ENCODE peak calls at places on chromosome 1, in four cellular contexts. B is posterior cingulate gyrus; N is stimulated activated CD4-positive, alpha-beta T cell treated with anti-CD3 and anti-CD28 coated beads, Interleukin-12 subunit alpha, Interleukin-12 subunit beta, amount 100 ng/mL, for 4 hours; G is Jurkat, Clone E6-1. Y is an unnamed sample.

GRCh38 chr1:156584813-156585212 is 5.3 kb downstream of the TTC24 start:
- DNase-seq in B (no peak), G (no peak), N (no peak), Y (no peak)

GRCh38 chr1:65505547-65506325 is 85.3 kb downstream of the LEPR start:
- DNase-seq in N (no peak), B (no peak), G (no peak), Y (no peak)

GRCh38 chr1:183150445-183150844 is 35.6 kb upstream of the LAMC2 start:
- DNase-seq in B (no peak), G (no peak), N (no peak), Y (no peak)

GRCh38 chr1:47781171-47781959 is 215.8 kb downstream of the TRABD2B start:
- DNase-seq in N (no peak), G (no peak), B (no peak), Y (no peak)

GRCh38 chr1:240031009-240031408 is 60.7 kb upstream of the FMN2 start:
- DNase-seq in B (no peak), N (no peak), G (no peak), Y (peak; percentile 83)

GRCh38 chr1:20899154-20899972 is 112.3 kb upstream of the HP1BP3 start:
- DNase-seq in B (no peak), G (no peak), N (no peak), Y (no peak)

GRCh38 chr1:222071313-222071886 is 329.5 kb upstream of the DUSP10 start:
- DNase-seq in B (no peak), G (no peak), N (no peak), Y (peak; percentile 71)

GRCh38 chr1:53656062-53656915 is 82.7 kb downstream of the GLIS1 start:
- DNase-seq in N (no peak), B (no peak), G (peak; percentile 55), Y (no peak)

GRCh38 chr1:202279806-202280205 is 61.9 kb downstream of the UBE2T start:
- DNase-seq in G (no peak), B (no peak), N (no peak), Y (no peak)

GRCh38 chr1:55050283-55050682 is 10.9 kb downstream of the PCSK9 start:
- DNase-seq in G (no peak), N (no peak), B (no peak), Y (no peak)

GRCh38 chr1:165888552-165888920 is 61.1 kb downstream of the UCK2 start:
- DNase-seq in B (no peak), G (no peak), N (no peak), Y (no peak)

GRCh38 chr1:91883470-91883869 is 2.5 kb downstream of the TGFBR3 start:
- DNase-seq in G (no peak), N (no peak), B (no peak), Y (no peak)

GRCh38 chr1:103112535-103112934 is 4.2 kb upstream of the COL11A1 start:
- DNase-seq in N (no peak), B (no peak), G (no peak), Y (no peak)

GRCh38 chr1:86912501-86912900 is 1.4 kb downstream of the SELENOF start:
- DNase-seq in N (no peak), B (no peak), G (no peak), Y (no peak)

GRCh38 chr1:179229214-179230140 is at the start of gene ABL2:
- DNase-seq in N (peak; percentile 58), G (no peak), B (peak; percentile 50), Y (no peak)

GRCh38 chr1:227792216-227793078 is 23.0 kb upstream of the PRSS38 start:
- DNase-seq in N (no peak), G (no peak), B (no peak), Y (no peak)

GRCh38 chr1:51559064-51559500 is 40.0 kb upstream of the EPS15 start:
- DNase-seq in G (no peak), N (no peak), B (no peak), Y (no peak)

GRCh38 chr1:6171546-6172124 is 8.5 kb downstream of the CHD5 start:
- DNase-seq in G (no peak), B (no peak), N (no peak), Y (no peak)

GRCh38 chr1:6005276-6005917 is 13.2 kb upstream of the NPHP4 start:
- DNase-seq in G (no peak), B (peak; percentile 15), N (no peak), Y (no peak)

GRCh38 chr1:202233824-202234223 is 40.2 kb downstream of the LGR6 start:
- DNase-seq in N (no peak), B (no peak), G (no peak), Y (no peak)

GRCh38 chr1:244154882-244155531 is 103.9 kb downstream of the ZBTB18 start:
- DNase-seq in G (no peak), B (peak; percentile 63), N (no peak), Y (no peak)

GRCh38 chr1:167263784-167264464 is 43.2 kb downstream of the POU2F1 start:
- DNase-seq in B (no peak), N (no peak), G (no peak), Y (peak; percentile 10)